ENCODE peak calls at places on chromosomes 13 and 19, in six cellular contexts. One of them, this sample, is unnamed.

GRCh38 chr13:44272692-44273091 is 100.9 kb upstream of the SERP2 start:
- DNase-seq in transverse colon: no peak
- DNase-seq in activated gamma-delta T cell treated with anti-CD3 and anti-CD28 coated beads, Interleukin-2, amount 50 U/mL, for 16 hours: no peak
- DNase-seq in dermis microvascular lymphatic vessel endothelial cell: no peak
- DNase-seq in stimulated activated CD4-positive, alpha-beta T cell treated with anti-CD3 and anti-CD28 coated beads, Interleukin-15, amount 100 ng/mL, for 1 hour: no peak
- DNase-seq in effector CD4-positive, alpha-beta T cell: no peak
- DNase-seq in this sample: no peak

GRCh38 chr19:45164577-45165335 is 4.0 kb upstream of the NKPD1 start:
- DNase-seq in transverse colon: peak; percentile 79
- DNase-seq in activated gamma-delta T cell treated with anti-CD3 and anti-CD28 coated beads, Interleukin-2, amount 50 U/mL, for 16 hours: no peak
- DNase-seq in dermis microvascular lymphatic vessel endothelial cell: no peak
- DNase-seq in stimulated activated CD4-positive, alpha-beta T cell treated with anti-CD3 and anti-CD28 coated beads, Interleukin-15, amount 100 ng/mL, for 1 hour: peak; percentile 40
- DNase-seq in effector CD4-positive, alpha-beta T cell: peak; percentile 46
- DNase-seq in this sample: no peak

GRCh38 chr13:78187781-78188180 is 269.1 kb upstream of the EDNRB start:
- DNase-seq in transverse colon: no peak
- DNase-seq in activated gamma-delta T cell treated with anti-CD3 and anti-CD28 coated beads, Interleukin-2, amount 50 U/mL, for 16 hours: no peak
- DNase-seq in dermis microvascular lymphatic vessel endothelial cell: no peak
- DNase-seq in stimulated activated CD4-positive, alpha-beta T cell treated with anti-CD3 and anti-CD28 coated beads, Interleukin-15, amount 100 ng/mL, for 1 hour: no peak
- DNase-seq in effector CD4-positive, alpha-beta T cell: no peak
- DNase-seq in this sample: no peak

GRCh38 chr13:76600086-76600485 is 286.1 kb downstream of the KCTD12 start:
- DNase-seq in transverse colon: no peak
- DNase-seq in activated gamma-delta T cell treated with anti-CD3 and anti-CD28 coated beads, Interleukin-2, amount 50 U/mL, for 16 hours: no peak
- DNase-seq in dermis microvascular lymphatic vessel endothelial cell: peak; percentile 18
- DNase-seq in stimulated activated CD4-positive, alpha-beta T cell treated with anti-CD3 and anti-CD28 coated beads, Interleukin-15, amount 100 ng/mL, for 1 hour: no peak
- DNase-seq in effector CD4-positive, alpha-beta T cell: no peak
- DNase-seq in this sample: no peak

GRCh38 chr19:40433391-40434216 is 7.8 kb upstream of the SERTAD1 start:
- DNase-seq in transverse colon: peak; percentile 92
- DNase-seq in activated gamma-delta T cell treated with anti-CD3 and anti-CD28 coated beads, Interleukin-2, amount 50 U/mL, for 16 hours: peak; percentile 19
- DNase-seq in dermis microvascular lymphatic vessel endothelial cell: peak; percentile 69
- DNase-seq in stimulated activated CD4-positive, alpha-beta T cell treated with anti-CD3 and anti-CD28 coated beads, Interleukin-15, amount 100 ng/mL, for 1 hour: peak; percentile 31
- DNase-seq in effector CD4-positive, alpha-beta T cell: peak; percentile 39
- DNase-seq in this sample: no peak

GRCh38 chr19:54208784-54209057 is 8.1 kb downstream of the RPS9 start:
- DNase-seq in transverse colon: no peak
- DNase-seq in activated gamma-delta T cell treated with anti-CD3 and anti-CD28 coated beads, Interleukin-2, amount 50 U/mL, for 16 hours: no peak
- DNase-seq in dermis microvascular lymphatic vessel endothelial cell: no peak
- DNase-seq in stimulated activated CD4-positive, alpha-beta T cell treated with anti-CD3 and anti-CD28 coated beads, Interleukin-15, amount 100 ng/mL, for 1 hour: no peak
- DNase-seq in effector CD4-positive, alpha-beta T cell: no peak
- DNase-seq in this sample: no peak

GRCh38 chr13:37618554-37618953 is 20.0 kb upstream of the POSTN start:
- DNase-seq in transverse colon: no peak
- DNase-seq in activated gamma-delta T cell treated with anti-CD3 and anti-CD28 coated beads, Interleukin-2, amount 50 U/mL, for 16 hours: no peak
- DNase-seq in dermis microvascular lymphatic vessel endothelial cell: no peak
- DNase-seq in stimulated activated CD4-positive, alpha-beta T cell treated with anti-CD3 and anti-CD28 coated beads, Interleukin-15, amount 100 ng/mL, for 1 hour: no peak
- DNase-seq in effector CD4-positive, alpha-beta T cell: no peak
- DNase-seq in this sample: no peak

GRCh38 chr13:37360556-37360955 is 238.0 kb downstream of the POSTN start:
- DNase-seq in transverse colon: no peak
- DNase-seq in activated gamma-delta T cell treated with anti-CD3 and anti-CD28 coated beads, Interleukin-2, amount 50 U/mL, for 16 hours: no peak
- DNase-seq in dermis microvascular lymphatic vessel endothelial cell: no peak
- DNase-seq in stimulated activated CD4-positive, alpha-beta T cell treated with anti-CD3 and anti-CD28 coated beads, Interleukin-15, amount 100 ng/mL, for 1 hour: no peak
- DNase-seq in effector CD4-positive, alpha-beta T cell: no peak
- DNase-seq in this sample: no peak

GRCh38 chr19:7326105-7326877 is 22.4 kb upstream of the ARHGEF18 start:
- DNase-seq in transverse colon: peak; percentile 74
- DNase-seq in activated gamma-delta T cell treated with anti-CD3 and anti-CD28 coated beads, Interleukin-2, amount 50 U/mL, for 16 hours: no peak
- DNase-seq in dermis microvascular lymphatic vessel endothelial cell: peak; percentile 10
- DNase-seq in stimulated activated CD4-positive, alpha-beta T cell treated with anti-CD3 and anti-CD28 coated beads, Interleukin-15, amount 100 ng/mL, for 1 hour: no peak
- DNase-seq in effector CD4-positive, alpha-beta T cell: no peak
- DNase-seq in this sample: no peak

GRCh38 chr19:14835011-14835410 is at the start of the genes OR7A5 and OR7C1:
- DNase-seq in transverse colon: no peak
- DNase-seq in activated gamma-delta T cell treated with anti-CD3 and anti-CD28 coated beads, Interleukin-2, amount 50 U/mL, for 16 hours: no peak
- DNase-seq in dermis microvascular lymphatic vessel endothelial cell: no peak
- DNase-seq in stimulated activated CD4-positive, alpha-beta T cell treated with anti-CD3 and anti-CD28 coated beads, Interleukin-15, amount 100 ng/mL, for 1 hour: no peak
- DNase-seq in effector CD4-positive, alpha-beta T cell: no peak
- DNase-seq in this sample: no peak

GRCh38 chr13:100836696-100837095 is 162.1 kb upstream of the TMTC4 start:
- DNase-seq in transverse colon: no peak
- DNase-seq in activated gamma-delta T cell treated with anti-CD3 and anti-CD28 coated beads, Interleukin-2, amount 50 U/mL, for 16 hours: no peak
- DNase-seq in dermis microvascular lymphatic vessel endothelial cell: no peak
- DNase-seq in stimulated activated CD4-positive, alpha-beta T cell treated with anti-CD3 and anti-CD28 coated beads, Interleukin-15, amount 100 ng/mL, for 1 hour: no peak
- DNase-seq in effector CD4-positive, alpha-beta T cell: no peak
- DNase-seq in this sample: no peak

GRCh38 chr13:87094646-87095045 is 576.5 kb upstream of the SLITRK5 start:
- DNase-seq in transverse colon: no peak
- DNase-seq in activated gamma-delta T cell treated with anti-CD3 and anti-CD28 coated beads, Interleukin-2, amount 50 U/mL, for 16 hours: no peak
- DNase-seq in dermis microvascular lymphatic vessel endothelial cell: no peak
- DNase-seq in stimulated activated CD4-positive, alpha-beta T cell treated with anti-CD3 and anti-CD28 coated beads, Interleukin-15, amount 100 ng/mL, for 1 hour: no peak
- DNase-seq in effector CD4-positive, alpha-beta T cell: no peak
- DNase-seq in this sample: no peak

GRCh38 chr13:76630629-76631028 is 255.6 kb downstream of the KCTD12 start:
- DNase-seq in transverse colon: no peak
- DNase-seq in activated gamma-delta T cell treated with anti-CD3 and anti-CD28 coated beads, Interleukin-2, amount 50 U/mL, for 16 hours: no peak
- DNase-seq in dermis microvascular lymphatic vessel endothelial cell: no peak
- DNase-seq in stimulated activated CD4-positive, alpha-beta T cell treated with anti-CD3 and anti-CD28 coated beads, Interleukin-15, amount 100 ng/mL, for 1 hour: no peak
- DNase-seq in effector CD4-positive, alpha-beta T cell: no peak
- DNase-seq in this sample: no peak

GRCh38 chr19:40443930-40444180 is 280 bp downstream of the SERTAD3 start:
- DNase-seq in transverse colon: no peak
- DNase-seq in activated gamma-delta T cell treated with anti-CD3 and anti-CD28 coated beads, Interleukin-2, amount 50 U/mL, for 16 hours: no peak
- DNase-seq in dermis microvascular lymphatic vessel endothelial cell: no peak
- DNase-seq in stimulated activated CD4-positive, alpha-beta T cell treated with anti-CD3 and anti-CD28 coated beads, Interleukin-15, amount 100 ng/mL, for 1 hour: no peak
- DNase-seq in effector CD4-positive, alpha-beta T cell: no peak
- DNase-seq in this sample: no peak

GRCh38 chr19:31296741-31297390 is 52.4 kb downstream of the TSHZ3 start:
- DNase-seq in transverse colon: no peak
- DNase-seq in activated gamma-delta T cell treated with anti-CD3 and anti-CD28 coated beads, Interleukin-2, amount 50 U/mL, for 16 hours: no peak
- DNase-seq in dermis microvascular lymphatic vessel endothelial cell: no peak
- DNase-seq in stimulated activated CD4-positive, alpha-beta T cell treated with anti-CD3 and anti-CD28 coated beads, Interleukin-15, amount 100 ng/mL, for 1 hour: no peak
- DNase-seq in effector CD4-positive, alpha-beta T cell: no peak
- DNase-seq in this sample: no peak

This sample was measured in esophagus squamous epithelium.